ENCODE peak calls at places on chromosomes 5 and 9, in ten cellular contexts. One of them, this sample, is unnamed.

GRCh38 chr5:137310051-137310730 is 188.9 kb downstream of the SPOCK1 start:
- DNase-seq in iris pigment epithelial cell: peak
- DNase-seq in endodermal cell: no peak
- DNase-seq in hypothalamus: no peak
- DNase-seq in stimulated activated CD4-positive, alpha-beta T cell treated with anti-CD3 and anti-CD28 coated beads, TNF-alpha, amount 100 ng/mL, for 1 hour: no peak
- DNase-seq in HEK293T: no peak
- DNase-seq in substantia nigra: no peak
- DNase-seq in T-helper 17 cell: no peak
- DNase-seq in NCI-H1436: no peak
- DNase-seq in activated CD8-positive, alpha-beta memory T cell treated with anti-CD3 and anti-CD28 coated beads, Interleukin-2, amount 10 ng/mL, durations not matched to agents 7 days and 5 days: no peak
- DNase-seq in this sample: no peak

GRCh38 chr9:21904371-21904770 is 89.8 kb downstream of the CDKN2A start:
- DNase-seq in iris pigment epithelial cell: peak
- DNase-seq in NCI-H1436: no peak
- DNase-seq in endodermal cell: no peak
- DNase-seq in stimulated activated CD4-positive, alpha-beta T cell treated with anti-CD3 and anti-CD28 coated beads, TNF-alpha, amount 100 ng/mL, for 1 hour: no peak
- DNase-seq in activated CD8-positive, alpha-beta memory T cell treated with anti-CD3 and anti-CD28 coated beads, Interleukin-2, amount 10 ng/mL, durations not matched to agents 7 days and 5 days: no peak
- DNase-seq in hypothalamus: no peak
- DNase-seq in substantia nigra: no peak
- DNase-seq in T-helper 17 cell: no peak
- DNase-seq in HEK293T: no peak
- DNase-seq in this sample: no peak

GRCh38 chr9:105860526-105860925 is 166.2 kb downstream of the TMEM38B start:
- DNase-seq in iris pigment epithelial cell: no peak
- DNase-seq in endodermal cell: no peak
- DNase-seq in hypothalamus: no peak
- DNase-seq in NCI-H1436: no peak
- DNase-seq in stimulated activated CD4-positive, alpha-beta T cell treated with anti-CD3 and anti-CD28 coated beads, TNF-alpha, amount 100 ng/mL, for 1 hour: no peak
- DNase-seq in activated CD8-positive, alpha-beta memory T cell treated with anti-CD3 and anti-CD28 coated beads, Interleukin-2, amount 10 ng/mL, durations not matched to agents 7 days and 5 days: no peak
- DNase-seq in HEK293T: no peak
- DNase-seq in substantia nigra: no peak
- DNase-seq in T-helper 17 cell: no peak
- DNase-seq in this sample: no peak

GRCh38 chr9:27945386-27945785 is 372.1 kb upstream of the C9orf72 start:
- DNase-seq in T-helper 17 cell: no peak
- DNase-seq in hypothalamus: no peak
- DNase-seq in stimulated activated CD4-positive, alpha-beta T cell treated with anti-CD3 and anti-CD28 coated beads, TNF-alpha, amount 100 ng/mL, for 1 hour: no peak
- DNase-seq in HEK293T: no peak
- DNase-seq in substantia nigra: no peak
- DNase-seq in activated CD8-positive, alpha-beta memory T cell treated with anti-CD3 and anti-CD28 coated beads, Interleukin-2, amount 10 ng/mL, durations not matched to agents 7 days and 5 days: no peak
- DNase-seq in endodermal cell: no peak
- DNase-seq in NCI-H1436: no peak
- DNase-seq in iris pigment epithelial cell: peak
- DNase-seq in this sample: no peak

GRCh38 chr5:138951986-138952735 is 77.0 kb upstream of the LRRTM2 start:
- DNase-seq in NCI-H1436: no peak
- DNase-seq in stimulated activated CD4-positive, alpha-beta T cell treated with anti-CD3 and anti-CD28 coated beads, TNF-alpha, amount 100 ng/mL, for 1 hour: no peak
- DNase-seq in activated CD8-positive, alpha-beta memory T cell treated with anti-CD3 and anti-CD28 coated beads, Interleukin-2, amount 10 ng/mL, durations not matched to agents 7 days and 5 days: no peak
- DNase-seq in T-helper 17 cell: no peak
- DNase-seq in HEK293T: no peak
- DNase-seq in endodermal cell: no peak
- DNase-seq in iris pigment epithelial cell: no peak
- DNase-seq in substantia nigra: no peak
- DNase-seq in hypothalamus: no peak
- DNase-seq in this sample: no peak

GRCh38 chr9:132763574-132763973 is 93.3 kb downstream of the GTF3C4 start:
- DNase-seq in iris pigment epithelial cell: no peak
- DNase-seq in substantia nigra: no peak
- DNase-seq in NCI-H1436: no peak
- DNase-seq in T-helper 17 cell: no peak
- DNase-seq in hypothalamus: no peak
- DNase-seq in stimulated activated CD4-positive, alpha-beta T cell treated with anti-CD3 and anti-CD28 coated beads, TNF-alpha, amount 100 ng/mL, for 1 hour: no peak
- DNase-seq in endodermal cell: no peak
- DNase-seq in HEK293T: no peak
- DNase-seq in activated CD8-positive, alpha-beta memory T cell treated with anti-CD3 and anti-CD28 coated beads, Interleukin-2, amount 10 ng/mL, durations not matched to agents 7 days and 5 days: no peak
- DNase-seq in this sample: no peak

GRCh38 chr5:123875444-123876264 is 363.7 kb downstream of the CSNK1G3 start:
- DNase-seq in HEK293T: peak
- DNase-seq in T-helper 17 cell: no peak
- DNase-seq in activated CD8-positive, alpha-beta memory T cell treated with anti-CD3 and anti-CD28 coated beads, Interleukin-2, amount 10 ng/mL, durations not matched to agents 7 days and 5 days: no peak
- DNase-seq in NCI-H1436: no peak
- DNase-seq in substantia nigra: peak
- DNase-seq in hypothalamus: peak
- DNase-seq in stimulated activated CD4-positive, alpha-beta T cell treated with anti-CD3 and anti-CD28 coated beads, TNF-alpha, amount 100 ng/mL, for 1 hour: no peak
- DNase-seq in iris pigment epithelial cell: no peak
- DNase-seq in endodermal cell: peak
- DNase-seq in this sample: peak

GRCh38 chr5:53820802-53821171 is 260.3 kb downstream of the NDUFS4 start:
- DNase-seq in substantia nigra: no peak
- DNase-seq in NCI-H1436: no peak
- DNase-seq in HEK293T: no peak
- DNase-seq in hypothalamus: no peak
- DNase-seq in activated CD8-positive, alpha-beta memory T cell treated with anti-CD3 and anti-CD28 coated beads, Interleukin-2, amount 10 ng/mL, durations not matched to agents 7 days and 5 days: no peak
- DNase-seq in T-helper 17 cell: no peak
- DNase-seq in iris pigment epithelial cell: peak
- DNase-seq in endodermal cell: no peak
- DNase-seq in stimulated activated CD4-positive, alpha-beta T cell treated with anti-CD3 and anti-CD28 coated beads, TNF-alpha, amount 100 ng/mL, for 1 hour: no peak
- DNase-seq in this sample: no peak

GRCh38 chr9:8106362-8106761 is 306.8 kb upstream of the DMAC1 start:
- DNase-seq in T-helper 17 cell: no peak
- DNase-seq in HEK293T: no peak
- DNase-seq in endodermal cell: no peak
- DNase-seq in NCI-H1436: no peak
- DNase-seq in stimulated activated CD4-positive, alpha-beta T cell treated with anti-CD3 and anti-CD28 coated beads, TNF-alpha, amount 100 ng/mL, for 1 hour: no peak
- DNase-seq in hypothalamus: no peak
- DNase-seq in iris pigment epithelial cell: no peak
- DNase-seq in substantia nigra: no peak
- DNase-seq in activated CD8-positive, alpha-beta memory T cell treated with anti-CD3 and anti-CD28 coated beads, Interleukin-2, amount 10 ng/mL, durations not matched to agents 7 days and 5 days: no peak
- DNase-seq in this sample: no peak

GRCh38 chr9:125997510-125997823 is 250.3 kb downstream of the PBX3 start:
- DNase-seq in stimulated activated CD4-positive, alpha-beta T cell treated with anti-CD3 and anti-CD28 coated beads, TNF-alpha, amount 100 ng/mL, for 1 hour: no peak
- DNase-seq in T-helper 17 cell: no peak
- DNase-seq in hypothalamus: no peak
- DNase-seq in iris pigment epithelial cell: no peak
- DNase-seq in activated CD8-positive, alpha-beta memory T cell treated with anti-CD3 and anti-CD28 coated beads, Interleukin-2, amount 10 ng/mL, durations not matched to agents 7 days and 5 days: no peak
- DNase-seq in HEK293T: no peak
- DNase-seq in NCI-H1436: peak
- DNase-seq in endodermal cell: no peak
- DNase-seq in substantia nigra: no peak
- DNase-seq in this sample: no peak

GRCh38 chr9:79492092-79492995 is 79.4 kb upstream of the TLE4 start:
- DNase-seq in iris pigment epithelial cell: no peak
- DNase-seq in substantia nigra: no peak
- DNase-seq in NCI-H1436: no peak
- DNase-seq in hypothalamus: no peak
- DNase-seq in activated CD8-positive, alpha-beta memory T cell treated with anti-CD3 and anti-CD28 coated beads, Interleukin-2, amount 10 ng/mL, durations not matched to agents 7 days and 5 days: no peak
- DNase-seq in stimulated activated CD4-positive, alpha-beta T cell treated with anti-CD3 and anti-CD28 coated beads, TNF-alpha, amount 100 ng/mL, for 1 hour: no peak
- DNase-seq in T-helper 17 cell: no peak
- DNase-seq in HEK293T: no peak
- DNase-seq in endodermal cell: no peak
- DNase-seq in this sample: no peak

GRCh38 chr9:131817627-131818026 is 77.8 kb upstream of the RAPGEF1 start:
- DNase-seq in hypothalamus: no peak
- DNase-seq in T-helper 17 cell: no peak
- DNase-seq in stimulated activated CD4-positive, alpha-beta T cell treated with anti-CD3 and anti-CD28 coated beads, TNF-alpha, amount 100 ng/mL, for 1 hour: no peak
- DNase-seq in NCI-H1436: peak
- DNase-seq in iris pigment epithelial cell: no peak
- DNase-seq in endodermal cell: no peak
- DNase-seq in substantia nigra: no peak
- DNase-seq in HEK293T: no peak
- DNase-seq in activated CD8-positive, alpha-beta memory T cell treated with anti-CD3 and anti-CD28 coated beads, Interleukin-2, amount 10 ng/mL, durations not matched to agents 7 days and 5 days: no peak
- DNase-seq in this sample: no peak

GRCh38 chr9:13083973-13084528 is 195.4 kb downstream of the MPDZ start:
- DNase-seq in activated CD8-positive, alpha-beta memory T cell treated with anti-CD3 and anti-CD28 coated beads, Interleukin-2, amount 10 ng/mL, durations not matched to agents 7 days and 5 days: no peak
- DNase-seq in endodermal cell: no peak
- DNase-seq in HEK293T: no peak
- DNase-seq in stimulated activated CD4-positive, alpha-beta T cell treated with anti-CD3 and anti-CD28 coated beads, TNF-alpha, amount 100 ng/mL, for 1 hour: no peak
- DNase-seq in substantia nigra: no peak
- DNase-seq in iris pigment epithelial cell: peak
- DNase-seq in T-helper 17 cell: no peak
- DNase-seq in NCI-H1436: peak
- DNase-seq in hypothalamus: no peak
- DNase-seq in this sample: no peak

GRCh38 chr5:80041536-80041935 is 6.4 kb downstream of the THBS4 start:
- DNase-seq in stimulated activated CD4-positive, alpha-beta T cell treated with anti-CD3 and anti-CD28 coated beads, TNF-alpha, amount 100 ng/mL, for 1 hour: no peak
- DNase-seq in HEK293T: no peak
- DNase-seq in activated CD8-positive, alpha-beta memory T cell treated with anti-CD3 and anti-CD28 coated beads, Interleukin-2, amount 10 ng/mL, durations not matched to agents 7 days and 5 days: no peak
- DNase-seq in T-helper 17 cell: no peak
- DNase-seq in endodermal cell: no peak
- DNase-seq in hypothalamus: no peak
- DNase-seq in NCI-H1436: no peak
- DNase-seq in substantia nigra: no peak
- DNase-seq in iris pigment epithelial cell: no peak
- DNase-seq in this sample: no peak

GRCh38 chr5:154916874-154917273 is 21.1 kb downstream of the GEMIN5 start:
- DNase-seq in activated CD8-positive, alpha-beta memory T cell treated with anti-CD3 and anti-CD28 coated beads, Interleukin-2, amount 10 ng/mL, durations not matched to agents 7 days and 5 days: no peak
- DNase-seq in hypothalamus: no peak
- DNase-seq in NCI-H1436: no peak
- DNase-seq in T-helper 17 cell: no peak
- DNase-seq in iris pigment epithelial cell: no peak
- DNase-seq in endodermal cell: no peak
- DNase-seq in HEK293T: no peak
- DNase-seq in substantia nigra: no peak
- DNase-seq in stimulated activated CD4-positive, alpha-beta T cell treated with anti-CD3 and anti-CD28 coated beads, TNF-alpha, amount 100 ng/mL, for 1 hour: no peak
- DNase-seq in this sample: no peak

GRCh38 chr5:68465133-68465532 is 249.6 kb downstream of the PIK3R1 start:
- DNase-seq in stimulated activated CD4-positive, alpha-beta T cell treated with anti-CD3 and anti-CD28 coated beads, TNF-alpha, amount 100 ng/mL, for 1 hour: no peak
- DNase-seq in iris pigment epithelial cell: no peak
- DNase-seq in NCI-H1436: no peak
- DNase-seq in activated CD8-positive, alpha-beta memory T cell treated with anti-CD3 and anti-CD28 coated beads, Interleukin-2, amount 10 ng/mL, durations not matched to agents 7 days and 5 days: peak
- DNase-seq in hypothalamus: no peak
- DNase-seq in HEK293T: no peak
- DNase-seq in T-helper 17 cell: no peak
- DNase-seq in endodermal cell: no peak
- DNase-seq in substantia nigra: no peak
- DNase-seq in this sample: no peak